ENCODE peak calls at places on chromosomes 1 and 21, in eight cellular contexts. F, N, B, V, D, E, T and S are unnamed samples.

GRCh38 chr21:17597680-17598079 is 15.0 kb downstream of the BTG3 start:
- DNase-seq in F (no peak), N (no peak), B (no peak), V (no peak), D (no peak), E (no peak), T (no peak), S (no peak)

GRCh38 chr1:91884459-91885290 is 1.3 kb downstream of the TGFBR3 start:
- DNase-seq in F (no peak), N (no peak), B (no peak), V (no peak), D (no peak), E (no peak), T (peak), S (no peak)

GRCh38 chr1:219239518-219239917 is 65.8 kb downstream of the LYPLAL1 start:
- DNase-seq in F (no peak), N (no peak), B (no peak), V (no peak), D (no peak), E (no peak), T (no peak), S (no peak)

GRCh38 chr1:36212782-36213181 is 11.5 kb upstream of the THRAP3 start:
- DNase-seq in F (no peak), N (no peak), B (no peak), V (no peak), D (no peak), E (no peak), T (peak), S (no peak)

GRCh38 chr1:50425376-50426107 is 2.3 kb upstream of the DMRTA2 start:
- DNase-seq in F (no peak), N (no peak), B (no peak), V (no peak), D (no peak), E (no peak), T (no peak), S (no peak)

GRCh38 chr1:1197551-1198422 is 8.6 kb downstream of the TNFRSF18 start:
- DNase-seq in F (no peak), N (no peak), B (no peak), V (no peak), D (no peak), E (no peak), T (no peak), S (no peak)

GRCh38 chr1:180153032-180153431 is 1.6 kb upstream of the QSOX1 start:
- DNase-seq in F (no peak), N (no peak), B (no peak), V (no peak), D (no peak), E (no peak), T (no peak), S (no peak)

GRCh38 chr21:20662523-20662922 is 335.7 kb upstream of the NCAM2 start:
- DNase-seq in F (no peak), N (no peak), B (no peak), V (no peak), D (no peak), E (no peak), T (no peak), S (no peak)

GRCh38 chr1:94801919-94802546 is 18.1 kb upstream of the SLC44A3 start:
- DNase-seq in F (peak), N (no peak), B (peak), V (peak), D (peak), E (no peak), T (peak), S (peak)

GRCh38 chr1:16924216-16924918 is 2.6 kb downstream of the CROCC start:
- DNase-seq in F (no peak), N (no peak), B (no peak), V (no peak), D (no peak), E (no peak), T (no peak), S (no peak)

GRCh38 chr1:150268342-150268705 is 492 bp downstream of the APH1A start:
- DNase-seq in F (no peak), N (no peak), B (no peak), V (no peak), D (no peak), E (peak), T (peak), S (peak)

GRCh38 chr1:196393282-196393681 is 215.0 kb downstream of the KCNT2 start:
- DNase-seq in F (no peak), N (no peak), B (no peak), V (no peak), D (no peak), E (no peak), T (no peak), S (no peak)